ENCODE peak calls at places on chromosomes 11 and 22, in ten cellular contexts. N, W, A, Y, F, U, T, D, P and V are unnamed samples.

GRCh38 chr11:47856186-47856585 is 8.0 kb upstream of the NUP160 start:
- DNase-seq in A (no peak), D (no peak), W (no peak), N (no peak), Y (no peak), U (no peak), P (no peak), F (no peak), T (peak; percentile 10), V (peak; percentile 51)

GRCh38 chr22:37334859-37335818 is 52.8 kb downstream of the CYTH4 start:
- DNase-seq in T (no peak), N (peak; percentile 44), U (no peak), W (no peak), D (no peak), A (no peak), P (no peak), Y (no peak), F (no peak), V (peak; percentile 54)

GRCh38 chr22:50276143-50276542 is 6.0 kb upstream of the MAPK11 start:
- DNase-seq in W (peak; percentile 22), A (peak; percentile 52), F (peak; percentile 75), T (no peak), P (peak; percentile 97), Y (no peak), D (no peak), U (no peak), N (peak; percentile 16), V (no peak)

GRCh38 chr11:34426766-34427170 is 12.0 kb upstream of the CAT start:
- DNase-seq in F (no peak), A (no peak), P (no peak), Y (no peak), D (no peak), N (no peak), U (no peak), T (no peak), W (no peak), V (no peak)

GRCh38 chr11:112822478-112823274 is 138.5 kb upstream of the NCAM1 start:
- DNase-seq in T (peak; percentile 23), F (no peak), W (no peak), A (peak; percentile 9), U (no peak), N (no peak), Y (no peak), D (no peak), P (no peak), V (peak; percentile 4)

GRCh38 chr11:68224606-68225005 is 11.5 kb upstream of the KMT5B start:
- DNase-seq in F (no peak), A (no peak), P (no peak), W (no peak), U (no peak), D (no peak), T (no peak), N (no peak), Y (no peak), V (no peak)

GRCh38 chr22:27867114-27867957 is 51.7 kb downstream of the PITPNB start:
- DNase-seq in P (no peak), N (no peak), F (no peak), T (no peak), W (no peak), A (no peak), D (no peak), U (no peak), Y (no peak), V (no peak)

GRCh38 chr22:44697423-44698179 is 4.4 kb upstream of the PRR5 start:
- DNase-seq in U (peak; percentile 78), D (peak; percentile 92), A (peak; percentile 92), Y (peak; percentile 53), W (peak; percentile 82), F (peak; percentile 84), P (peak; percentile 91), T (no peak), N (peak; percentile 73), V (peak; percentile 56)

GRCh38 chr11:100908746-100909145 is 220.9 kb downstream of the PGR start:
- DNase-seq in D (no peak), F (no peak), U (no peak), N (peak; percentile 23), W (no peak), P (no peak), T (no peak), Y (no peak), A (no peak), V (no peak)

GRCh38 chr22:47174096-47174495 is 411.6 kb downstream of the TBC1D22A start:
- DNase-seq in P (no peak), T (no peak), A (no peak), U (no peak), W (no peak), N (no peak), D (no peak), F (peak; percentile 9), Y (no peak), V (no peak)